ENCODE peak calls at places on chromosomes 2 and 18, in four cellular contexts. F is heart left ventricle; Q is body of pancreas; A is CD8-positive, alpha-beta T cell. Z is an unnamed sample.

GRCh38 chr2:134866498-134867099 is 28.2 kb downstream of the ACMSD start:
- DNase-seq in Q (no peak), A (no peak), F (no peak), Z (peak; percentile 31)

GRCh38 chr2:182890773-182891381 is 24.4 kb upstream of the FRZB start:
- DNase-seq in A (no peak), Q (no peak), F (no peak), Z (no peak)

GRCh38 chr2:30235008-30235655 is 3.8 kb downstream of the LBH start:
- DNase-seq in A (peak; percentile 53), F (no peak), Q (no peak), Z (no peak)

GRCh38 chr2:111239107-111239506 is 118.4 kb downstream of the BCL2L11 start:
- DNase-seq in F (no peak), Q (no peak), A (no peak), Z (no peak)

GRCh38 chr18:46868171-46868921 is 49.0 kb downstream of the PIAS2 start:
- DNase-seq in F (no peak), Q (no peak), A (no peak), Z (no peak)

GRCh38 chr18:77012751-77013550 is 119.6 kb downstream of the MBP start:
- DNase-seq in Q (no peak), A (no peak), F (no peak), Z (no peak)

GRCh38 chr2:239935789-239936758 is 89.1 kb downstream of the NDUFA10 start:
- DNase-seq in F (peak; percentile 7), A (no peak), Q (peak; percentile 2), Z (no peak)

GRCh38 chr2:72378737-72379346 is 231.2 kb upstream of the CYP26B1 start:
- DNase-seq in Q (no peak), F (no peak), A (no peak), Z (no peak)

GRCh38 chr18:59145055-59145454 is 5.4 kb downstream of the SEC11C start:
- DNase-seq in Q (peak; percentile 13), F (no peak), A (no peak), Z (no peak)

GRCh38 chr2:41963661-41964525 is 83.9 kb upstream of the PKDCC start:
- DNase-seq in F (no peak), Q (peak; percentile 63), A (no peak), Z (peak; percentile 93)

GRCh38 chr18:68604256-68604655 is 110.7 kb downstream of the TMX3 start:
- DNase-seq in A (no peak), Q (no peak), F (no peak), Z (peak; percentile 55)

GRCh38 chr2:172710584-172711024 is 25.0 kb upstream of the RAPGEF4 start:
- DNase-seq in A (peak; percentile 16), Q (peak; percentile 33), F (peak; percentile 35), Z (peak; percentile 69)

GRCh38 chr2:103166406-103167324 is 404.8 kb downstream of the TMEM182 start:
- DNase-seq in Q (no peak), A (no peak), F (no peak), Z (no peak)

GRCh38 chr18:69002233-69002632 is 204.4 kb downstream of the CCDC102B start:
- DNase-seq in F (no peak), Q (no peak), A (no peak), Z (no peak)

GRCh38 chr18:58592223-58593214 is 36.4 kb downstream of the ALPK2 start:
- DNase-seq in F (no peak), Q (no peak), A (no peak), Z (no peak)

GRCh38 chr2:219980666-219981065 is 353.2 kb downstream of the SLC4A3 start:
- DNase-seq in A (no peak), Q (no peak), F (no peak), Z (no peak)

GRCh38 chr2:129408570-129408969 is 570.9 kb upstream of the RAB6C start:
- DNase-seq in F (no peak), A (no peak), Q (no peak), Z (no peak)

GRCh38 chr18:24632158-24632988 is 171.9 kb downstream of the HRH4 start:
- DNase-seq in Q (no peak), A (no peak), F (no peak), Z (no peak)

GRCh38 chr2:98909381-98910211 is 26.4 kb downstream of the CRACDL start:
- DNase-seq in Q (peak; percentile 98), A (no peak), F (no peak), Z (peak; percentile 91)

GRCh38 chr2:222813177-222813843 is 47.5 kb upstream of the ACSL3 start:
- DNase-seq in Q (no peak), A (no peak), F (no peak), Z (no peak)

GRCh38 chr2:233447506-233448219 is 93.4 kb downstream of the DGKD start:
- DNase-seq in A (no peak), Q (no peak), F (no peak), Z (no peak)

GRCh38 chr2:68653034-68653433 is 9.7 kb downstream of the PROKR1 start:
- DNase-seq in A (no peak), Q (no peak), F (no peak), Z (no peak)

GRCh38 chr2:73386342-73386868 is 769 bp downstream of the ALMS1 start:
- DNase-seq in Q (no peak), F (no peak), A (no peak), Z (no peak)

GRCh38 chr18:1805526-1805925 is 765.8 kb downstream of the METTL4 start:
- DNase-seq in F (no peak), A (no peak), Q (no peak), Z (no peak)

GRCh38 chr2:27000995-27001394 is 30.6 kb downstream of the MAPRE3 start:
- DNase-seq in A (no peak), Q (no peak), F (no peak), Z (no peak)

GRCh38 chr2:107466241-107466640 is 360.5 kb upstream of the RGPD4 start:
- DNase-seq in Q (no peak), A (no peak), F (no peak), Z (no peak)

GRCh38 chr18:35236964-35237363 is 3.9 kb upstream of the ZNF397 start:
- DNase-seq in A (no peak), Q (no peak), F (no peak), Z (no peak)

GRCh38 chr2:199861116-199861774 is 10.3 kb upstream of the FTCDNL1 start:
- DNase-seq in F (no peak), A (no peak), Q (no peak), Z (peak; percentile 48)

GRCh38 chr2:201182650-201183372 is at the start of gene CASP10:
- DNase-seq in Q (peak; percentile 24), F (no peak), A (no peak), Z (peak; percentile 89)

GRCh38 chr2:40095003-40095402 is 315.9 kb upstream of the THUMPD2 start:
- DNase-seq in A (no peak), Q (no peak), F (no peak), Z (peak; percentile 93)

GRCh38 chr2:207180741-207181140 is 15.0 kb upstream of the KLF7 start:
- DNase-seq in F (no peak), A (no peak), Q (no peak), Z (peak; percentile 17)

GRCh38 chr2:190382851-190383250 is 25.3 kb upstream of the MFSD6 start:
- DNase-seq in F (no peak), Q (no peak), A (no peak), Z (peak; percentile 66)

GRCh38 chr2:207772081-207772843 is 2.6 kb upstream of the FZD5 start:
- DNase-seq in F (no peak), A (no peak), Q (no peak), Z (peak; percentile 43)

GRCh38 chr2:24176326-24176725 is 1.5 kb downstream of the FAM228A start:
- DNase-seq in Q (no peak), F (no peak), A (no peak), Z (no peak)

GRCh38 chr18:79778291-79778791 is 19.4 kb upstream of the KCNG2 start:
- DNase-seq in F (no peak), Q (no peak), A (no peak), Z (no peak)

GRCh38 chr18:2855560-2856350 is 8.9 kb downstream of the EMILIN2 start:
- DNase-seq in A (no peak), Q (no peak), F (no peak), Z (no peak)

GRCh38 chr2:74939919-74940812 is 18.3 kb upstream of the POLE4 start:
- DNase-seq in F (no peak), A (no peak), Q (no peak), Z (no peak)
- H3K4me3 ChIP-seq in F (no peak overlapping the region), A (no peak overlapping the region), Q (no peak overlapping the region), Z (no peak overlapping the region)

DNA sequence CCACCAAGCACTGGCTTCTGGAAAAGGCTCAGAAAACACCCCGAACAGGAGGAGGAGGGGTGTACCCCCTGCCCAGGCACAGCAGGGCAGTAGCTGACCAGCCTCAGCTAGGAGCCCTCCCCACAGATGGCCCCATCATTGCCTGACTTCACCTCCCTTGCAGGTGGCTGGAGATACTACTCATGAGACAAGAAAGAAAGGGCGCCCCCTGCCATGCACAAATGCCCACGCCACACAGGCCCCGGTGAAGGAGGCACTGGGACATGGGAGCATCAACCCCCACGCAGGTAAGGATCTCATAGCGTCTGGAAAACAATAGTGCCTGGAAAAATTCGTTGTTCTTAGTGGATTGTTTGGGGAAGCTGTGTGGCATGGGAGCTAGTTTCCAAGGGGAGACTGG is 240.6 kb downstream of the TFCP2L1 start:
- DNase-seq in Q (no peak), A (no peak), F (no peak), Z (no peak)
- TF ChIP-seq CTCF in Q (no peak), A (no peak), F (no peak), Z (no peak)

GRCh38 chr2:230754200-230754599 is 41.6 kb downstream of the CAB39 start:
- DNase-seq in Q (no peak), F (no peak), A (no peak), Z (no peak)

GRCh38 chr2:230749111-230749510 is 36.5 kb downstream of the CAB39 start:
- DNase-seq in F (no peak), A (no peak), Q (no peak), Z (peak; percentile 46)

GRCh38 chr2:230746213-230746612 is 33.6 kb downstream of the CAB39 start:
- DNase-seq in A (no peak), Q (no peak), F (no peak), Z (no peak)

GRCh38 chr2:230748087-230748486 is 35.4 kb downstream of the CAB39 start:
- DNase-seq in A (no peak), F (no peak), Q (no peak), Z (peak; percentile 48)

DNA sequence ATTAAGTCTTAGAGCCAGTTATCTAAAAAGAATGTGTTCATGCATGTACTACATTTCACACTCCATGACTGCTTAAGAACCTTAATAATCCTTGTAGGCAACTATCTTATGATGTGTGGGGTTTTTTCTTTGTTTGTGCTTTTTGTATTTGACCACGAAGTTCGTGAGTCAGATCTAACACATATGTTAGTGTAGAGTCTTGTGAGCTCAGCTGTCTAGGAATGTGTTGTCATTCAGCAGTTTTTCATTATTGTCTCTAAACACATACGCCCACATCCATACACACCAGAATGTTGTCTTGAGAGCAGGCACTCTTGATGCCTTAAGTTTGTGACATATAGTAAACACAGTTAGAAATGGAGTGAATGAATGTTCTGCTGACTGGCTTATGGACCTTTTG is 38.4 kb downstream of the CAB39 start:
- DNase-seq in A (no peak), Q (no peak), F (no peak), Z (peak; percentile 54)
- H3K4me3 ChIP-seq in A (no peak overlapping the region), Q (no peak overlapping the region), F (no peak overlapping the region), Z (no peak overlapping the region)

GRCh38 chr2:46030330-46030729 is 266.9 kb upstream of the EPAS1 start:
- DNase-seq in Q (no peak), A (no peak), F (no peak), Z (no peak)

GRCh38 chr2:46026431-46026830 is 270.8 kb upstream of the EPAS1 start:
- DNase-seq in A (no peak), Q (no peak), F (no peak), Z (no peak)

GRCh38 chr2:46031124-46031523 is 266.1 kb upstream of the EPAS1 start:
- DNase-seq in Q (no peak), A (no peak), F (no peak), Z (no peak)

GRCh38 chr2:46032161-46032813 is 264.9 kb upstream of the EPAS1 start:
- DNase-seq in Q (no peak), A (no peak), F (no peak), Z (no peak)

GRCh38 chr2:46029332-46029811 is 267.8 kb upstream of the EPAS1 start:
- DNase-seq in F (peak; percentile 65), A (no peak), Q (no peak), Z (peak; percentile 40)
- TF ChIP-seq CTCF in F (peak; percentile 45), A (no peak), Q (no peak), Z (no peak)

Z was measured in fibroblast of the aortic adventitia.